ENCODE peak calls at places on chromosomes 1 and 21, in five cellular contexts. E, W, U, D and Q are unnamed samples.

GRCh38 chr21:39645331-39645730 is 32.6 kb downstream of the B3GALT5 start:
- DNase-seq in U (no peak), W (no peak), E (no peak), D (no peak), Q (peak; percentile 46)

GRCh38 chr1:156894001-156894400 is 483 bp downstream of the PEAR1 start:
- DNase-seq in D (no peak), W (no peak), E (no peak), U (no peak), Q (no peak)

GRCh38 chr1:111743679-111744101 is 4.5 kb upstream of the INKA2 start:
- DNase-seq in W (peak; percentile 77), E (peak; percentile 98), U (peak; percentile 63), D (no peak), Q (peak; percentile 90)

GRCh38 chr1:51839094-51839493 is 39.4 kb downstream of the NRDC start:
- DNase-seq in E (no peak), W (no peak), D (no peak), U (no peak), Q (no peak)

GRCh38 chr1:167447521-167448136 is 70.7 kb downstream of the CD247 start:
- DNase-seq in E (no peak), D (no peak), U (no peak), W (no peak), Q (peak; percentile 15)

GRCh38 chr1:54404939-54405880 is 984 bp downstream of the SSBP3 start:
- DNase-seq in W (no peak), D (peak; percentile 48), U (peak; percentile 47), E (peak; percentile 55), Q (no peak)

GRCh38 chr21:23507501-23507900 is 2099.8 kb downstream of the MRPL39 start:
- DNase-seq in W (no peak), D (no peak), E (no peak), U (no peak), Q (no peak)

GRCh38 chr1:204721378-204722041 is 36.0 kb upstream of the LRRN2 start:
- DNase-seq in D (no peak), E (no peak), U (no peak), W (no peak), Q (peak; percentile 13)

GRCh38 chr1:29050141-29050540 is 73.6 kb downstream of the TMEM200B start:
- DNase-seq in E (no peak), W (no peak), U (no peak), D (peak; percentile 52), Q (peak; percentile 14)

GRCh38 chr1:56404066-56404465 is 175.3 kb downstream of the PLPP3 start:
- DNase-seq in U (no peak), E (no peak), D (peak; percentile 27), W (no peak), Q (no peak)

GRCh38 chr1:19644761-19645543 is 841 bp downstream of the NBL1 start:
- DNase-seq in E (peak; percentile 47), W (peak; percentile 26), D (no peak), U (peak; percentile 38), Q (peak; percentile 95)

GRCh38 chr1:205530116-205530515 is 25.6 kb downstream of the CDK18 start:
- DNase-seq in U (no peak), W (no peak), E (peak; percentile 43), D (no peak), Q (peak; percentile 83)

GRCh38 chr1:28428990-28429520 is 59.5 kb downstream of the PHACTR4 start:
- DNase-seq in W (no peak), D (no peak), E (no peak), U (no peak), Q (peak; percentile 25)

GRCh38 chr1:26224606-26225005 is 9.4 kb upstream of the CEP85 start:
- DNase-seq in D (no peak), W (no peak), U (no peak), E (no peak), Q (no peak)

GRCh38 chr1:85365851-85366250 is 89.4 kb upstream of the BCL10 start:
- DNase-seq in E (no peak), D (no peak), W (no peak), U (no peak), Q (no peak)

GRCh38 chr1:51535006-51535592 is 16.0 kb upstream of the EPS15 start:
- DNase-seq in E (peak; percentile 67), W (peak; percentile 91), D (no peak), U (peak; percentile 77), Q (peak; percentile 86)

GRCh38 chr1:224626042-224626441 is 9.9 kb downstream of the CNIH3 start:
- DNase-seq in E (peak; percentile 72), W (peak; percentile 82), D (no peak), U (peak; percentile 86), Q (peak; percentile 79)